ENCODE peak calls at places on chromosomes 7 and 10, in six cellular contexts. K is mucosa of descending colon; T is skeletal muscle cell; P is activated B cell treated with CpG ODN at 0.5 μM for 24 hours; M is CD8-positive, alpha-beta T cell; A is activated CD4-positive, alpha-beta T cell treated with anti-CD3 and anti-CD28 coated beads, Interleukin-2, amount 10 ng/mL, durations not matched to agents 7 days and 5 days. C is an unnamed sample.

GRCh38 chr7:106015586-106016218 is 52.6 kb downstream of the CDHR3 start:
- DNase-seq in K (no peak), T (no peak), P (no peak), M (no peak), A (no peak), C (no peak)

GRCh38 chr10:132586731-132587130 is 49.1 kb downstream of the INPP5A start:
- DNase-seq in K (no peak), T (no peak), P (no peak), M (no peak), A (no peak), C (no peak)

GRCh38 chr10:49613882-49614241 is at the start of gene CHAT:
- DNase-seq in K (no peak), T (no peak), P (no peak), M (no peak), A (no peak), C (no peak)

GRCh38 chr7:99122762-99123161 is 21.1 kb downstream of the SMURF1 start:
- DNase-seq in K (no peak), T (no peak), P (no peak), M (no peak), A (no peak), C (no peak)

GRCh38 chr7:5345171-5345570 is 62.4 kb downstream of the SLC29A4 start:
- DNase-seq in K (no peak), T (no peak), P (no peak), M (no peak), A (no peak), C (no peak)

GRCh38 chr7:14637968-14638367 is 264.6 kb downstream of the DGKB start:
- DNase-seq in K (no peak), T (no peak), P (no peak), M (no peak), A (no peak), C (no peak)

GRCh38 chr10:102492983-102493382 is 9.5 kb downstream of the ACTR1A start:
- DNase-seq in K (no peak), T (no peak), P (no peak), M (no peak), A (no peak), C (no peak)

GRCh38 chr10:13453896-13454295 is 74.9 kb downstream of the BEND7 start:
- DNase-seq in K (no peak), T (no peak), P (no peak), M (no peak), A (peak), C (peak)

GRCh38 chr7:33933611-33934281 is 28.4 kb downstream of the BMPER start:
- DNase-seq in K (no peak), T (peak), P (no peak), M (no peak), A (no peak), C (no peak)

GRCh38 chr10:69413221-69413865 is 3.4 kb downstream of the TACR2 start:
- DNase-seq in K (no peak), T (peak), P (peak), M (no peak), A (peak), C (no peak)

GRCh38 chr7:98992076-98992475 is 113.7 kb downstream of the TRRAP start:
- DNase-seq in K (no peak), T (no peak), P (no peak), M (no peak), A (no peak), C (no peak)

GRCh38 chr10:124296121-124296812 is 122.5 kb downstream of the OAT start:
- DNase-seq in K (no peak), T (no peak), P (no peak), M (no peak), A (no peak), C (no peak)

GRCh38 chr10:16049050-16049449 is 188.7 kb upstream of the MINDY3 start:
- DNase-seq in K (no peak), T (no peak), P (no peak), M (no peak), A (no peak), C (no peak)

GRCh38 chr10:31768467-31768866 is 160.2 kb downstream of the ARHGAP12 start:
- DNase-seq in K (no peak), T (no peak), P (no peak), M (no peak), A (no peak), C (no peak)

GRCh38 chr10:79025113-79025832 is 43.5 kb upstream of the ZMIZ1 start:
- DNase-seq in K (peak), T (no peak), P (no peak), M (peak), A (no peak), C (no peak)

GRCh38 chr7:139936760-139937310 is 107.8 kb downstream of the TBXAS1 start:
- DNase-seq in K (no peak), T (peak), P (no peak), M (no peak), A (no peak), C (no peak)

C was measured in T-helper 2 cell.